ENCODE peak calls at places on chromosomes 12 and 14, in ten cellular contexts. Z is omental fat pad, H is cerebellar cortex, O is amygdala, K is erythroblast, C is anterior cingulate cortex, F is fibroblast of villous mesenchyme, G is M059J, E is myocyte, D is psoas muscle. X is an unnamed sample.

GRCh38 chr14:99026471-99026870 is 245.5 kb downstream of the BCL11B start:
- DNase-seq in O (no peak), H (no peak), G (no peak), E (no peak), K (no peak), F (no peak), D (no peak), Z (no peak), C (no peak), X (no peak)

GRCh38 chr14:84420236-84420635 is 1109.7 kb upstream of the FLRT2 start:
- DNase-seq in Z (no peak), F (no peak), O (no peak), G (no peak), E (no peak), C (no peak), H (no peak), K (no peak), D (no peak), X (no peak)

GRCh38 chr12:131204416-131205311 is 251.0 kb downstream of the ADGRD1 start:
- DNase-seq in H (no peak), C (no peak), E (no peak), K (no peak), F (no peak), G (no peak), Z (no peak), O (no peak), D (no peak), X (no peak)

GRCh38 chr12:28870839-28871440 is 278.1 kb upstream of the FAR2 start:
- DNase-seq in H (no peak), F (peak), O (no peak), G (peak), C (no peak), D (no peak), Z (no peak), K (no peak), E (no peak), X (no peak)

GRCh38 chr12:114952573-114953196 is 268.7 kb upstream of the TBX3 start:
- DNase-seq in K (no peak), F (peak), G (peak), O (no peak), H (no peak), D (peak), E (no peak), Z (no peak), C (no peak), X (no peak)

GRCh38 chr12:132726386-132726785 is 15.7 kb downstream of the PGAM5 start:
- DNase-seq in O (no peak), E (no peak), G (no peak), K (no peak), D (no peak), F (no peak), H (no peak), C (no peak), Z (no peak), X (no peak)

GRCh38 chr12:76144253-76144564 is 59.7 kb upstream of the NAP1L1 start:
- DNase-seq in O (no peak), F (peak), D (no peak), Z (peak), G (no peak), K (peak), C (no peak), E (no peak), H (no peak), X (peak)

GRCh38 chr12:11978985-11979384 is 91.8 kb upstream of the BCL2L14 start:
- DNase-seq in E (no peak), K (no peak), O (no peak), C (no peak), H (no peak), G (peak), Z (no peak), F (no peak), D (no peak), X (peak)

GRCh38 chr12:74365178-74365964 is 172.3 kb upstream of the ATXN7L3B start:
- DNase-seq in Z (no peak), E (peak), F (peak), C (no peak), G (peak), K (peak), D (no peak), H (peak), O (no peak), X (peak)

GRCh38 chr12:18905134-18905533 is 167.2 kb downstream of the CAPZA3 start:
- DNase-seq in K (no peak), O (no peak), C (no peak), F (no peak), D (no peak), H (no peak), Z (no peak), E (no peak), G (no peak), X (no peak)

GRCh38 chr14:39762576-39763401 is 330.6 kb upstream of the FBXO33 start:
- DNase-seq in H (no peak), K (no peak), E (no peak), C (no peak), O (no peak), F (no peak), D (no peak), G (no peak), Z (no peak), X (no peak)

GRCh38 chr14:94769413-94770250 is at the start of gene GSC:
- DNase-seq in G (peak), E (no peak), H (no peak), K (no peak), Z (no peak), O (no peak), F (peak), C (no peak), D (peak), X (no peak)

GRCh38 chr12:53631721-53632120 is 5.5 kb upstream of the ATF7 start:
- DNase-seq in K (no peak), O (no peak), Z (no peak), G (no peak), H (no peak), E (no peak), D (no peak), F (no peak), C (no peak), X (no peak)

GRCh38 chr12:120235369-120236123 is 30.0 kb downstream of the PXN start:
- DNase-seq in O (no peak), F (no peak), C (no peak), D (no peak), H (no peak), Z (no peak), E (peak), G (no peak), K (no peak), X (peak)

GRCh38 chr12:38124247-38125012 is 192.1 kb upstream of the ALG10B start:
- DNase-seq in C (no peak), F (no peak), E (no peak), H (no peak), G (no peak), Z (no peak), O (no peak), K (no peak), D (no peak), X (no peak)

GRCh38 chr12:115354476-115354890 is 670.5 kb upstream of the TBX3 start:
- DNase-seq in O (no peak), C (no peak), D (no peak), E (no peak), G (peak), F (no peak), H (no peak), Z (no peak), K (no peak), X (no peak)

GRCh38 chr12:1054103-1054838 is 63.2 kb downstream of the ERC1 start:
- DNase-seq in H (peak), F (no peak), C (no peak), Z (no peak), O (no peak), G (no peak), D (no peak), K (no peak), E (no peak), X (no peak)

GRCh38 chr12:88419794-88420193 is 160.5 kb downstream of the KITLG start:
- DNase-seq in Z (no peak), H (no peak), D (no peak), C (no peak), O (no peak), G (peak), K (no peak), F (no peak), E (no peak), X (no peak)

GRCh38 chr12:91274886-91275285 is 92.3 kb upstream of the DCN start:
- DNase-seq in F (peak), H (peak), G (peak), Z (no peak), C (peak), O (no peak), E (peak), K (no peak), D (no peak), X (peak)

GRCh38 chr14:22159968-22160367 is 429.1 kb downstream of the DAD1 start:
- DNase-seq in H (no peak), E (peak), F (no peak), C (no peak), K (no peak), G (no peak), Z (no peak), O (no peak), D (no peak), X (no peak)

GRCh38 chr12:6547987-6548386 is 7.9 kb downstream of the IFFO1 start:
- DNase-seq in C (no peak), O (no peak), E (peak), G (peak), K (no peak), H (no peak), F (peak), D (peak), Z (no peak), X (peak)

GRCh38 chr14:64423987-64424386 is 35.8 kb downstream of the MTHFD1 start:
- DNase-seq in K (no peak), Z (no peak), F (no peak), O (peak), G (peak), D (no peak), E (no peak), H (no peak), C (peak), X (peak)

GRCh38 chr14:100879782-100880181 is 23.7 kb downstream of the RTL1 start:
- DNase-seq in F (no peak), H (no peak), E (no peak), D (no peak), K (no peak), Z (no peak), O (no peak), G (no peak), C (no peak), X (no peak)

GRCh38 chr14:100082723-100083122 is 17.5 kb downstream of the EVL start:
- DNase-seq in K (no peak), O (no peak), H (no peak), C (no peak), E (no peak), D (no peak), G (no peak), Z (no peak), F (no peak), X (no peak)

GRCh38 chr12:42119085-42119633 is 25.5 kb downstream of the GXYLT1 start:
- DNase-seq in Z (no peak), E (peak), G (peak), D (no peak), H (no peak), F (peak), O (no peak), K (no peak), C (no peak), X (peak)

GRCh38 chr12:63706336-63706735 is 38.0 kb upstream of the DPY19L2 start:
- DNase-seq in D (no peak), K (no peak), E (no peak), G (no peak), F (no peak), H (no peak), O (no peak), Z (no peak), C (no peak), X (no peak)

X was measured in LHCN-M2.